ENCODE peak calls at places on chromosome 1, in four cellular contexts. One of them, this sample, is unnamed.

GRCh38 chr1:3989465-3989864 is 89.4 kb upstream of the C1orf174 start:
- DNase-seq in right lobe of liver: no peak
- DNase-seq in Karpas-422: no peak
- DNase-seq in CD8-positive, alpha-beta T cell: no peak
- DNase-seq in this sample: no peak

GRCh38 chr1:230066466-230067404 is at the start of gene GALNT2:
- DNase-seq in right lobe of liver: peak; percentile 96
- DNase-seq in Karpas-422: peak; percentile 95
- DNase-seq in CD8-positive, alpha-beta T cell: peak; percentile 94
- DNase-seq in this sample: peak; percentile 96

GRCh38 chr1:109528296-109528695 is 11.4 kb upstream of the GPR61 start:
- DNase-seq in CD8-positive, alpha-beta T cell: no peak
- DNase-seq in Karpas-422: no peak
- DNase-seq in right lobe of liver: no peak
- DNase-seq in this sample: no peak

GRCh38 chr1:202179828-202180750 is 13.5 kb upstream of the LGR6 start:
- DNase-seq in CD8-positive, alpha-beta T cell: no peak
- DNase-seq in Karpas-422: no peak
- DNase-seq in right lobe of liver: no peak
- DNase-seq in this sample: no peak

GRCh38 chr1:7127322-7128050 is 342.2 kb downstream of the CAMTA1 start:
- DNase-seq in right lobe of liver: no peak
- DNase-seq in Karpas-422: no peak
- DNase-seq in CD8-positive, alpha-beta T cell: no peak
- DNase-seq in this sample: no peak

GRCh38 chr1:248926401-248927182 is 20.6 kb downstream of the PGBD2 start:
- DNase-seq in Karpas-422: no peak
- DNase-seq in right lobe of liver: no peak
- DNase-seq in CD8-positive, alpha-beta T cell: no peak
- DNase-seq in this sample: no peak

GRCh38 chr1:70072239-70072751 is 133.1 kb downstream of the LRRC40 start:
- DNase-seq in right lobe of liver: no peak
- DNase-seq in CD8-positive, alpha-beta T cell: no peak
- DNase-seq in Karpas-422: no peak
- DNase-seq in this sample: no peak

GRCh38 chr1:188386161-188386560 is 1557.4 kb downstream of the PLA2G4A start:
- DNase-seq in Karpas-422: no peak
- DNase-seq in CD8-positive, alpha-beta T cell: no peak
- DNase-seq in right lobe of liver: no peak
- DNase-seq in this sample: no peak

GRCh38 chr1:111733183-111733995 is 5.8 kb downstream of the INKA2 start:
- DNase-seq in Karpas-422: no peak
- DNase-seq in CD8-positive, alpha-beta T cell: peak; percentile 42
- DNase-seq in right lobe of liver: no peak
- DNase-seq in this sample: peak; percentile 73

GRCh38 chr1:25442178-25442577 is 11.5 kb downstream of the MACO1 start:
- DNase-seq in Karpas-422: no peak
- DNase-seq in CD8-positive, alpha-beta T cell: no peak
- DNase-seq in right lobe of liver: no peak
- DNase-seq in this sample: no peak

GRCh38 chr1:243263824-243264223 is 8.0 kb downstream of the SDCCAG8 start:
- DNase-seq in right lobe of liver: no peak
- DNase-seq in Karpas-422: no peak
- DNase-seq in CD8-positive, alpha-beta T cell: no peak
- DNase-seq in this sample: no peak

GRCh38 chr1:61085191-61086086 is 3.1 kb downstream of the NFIA start:
- DNase-seq in CD8-positive, alpha-beta T cell: no peak
- DNase-seq in right lobe of liver: no peak
- DNase-seq in Karpas-422: no peak
- DNase-seq in this sample: no peak

GRCh38 chr1:55420866-55421265 is 205.7 kb upstream of the USP24 start:
- DNase-seq in Karpas-422: no peak
- DNase-seq in right lobe of liver: no peak
- DNase-seq in CD8-positive, alpha-beta T cell: no peak
- DNase-seq in this sample: no peak

GRCh38 chr1:102970496-102971078 is 137.7 kb downstream of the COL11A1 start:
- DNase-seq in Karpas-422: peak; percentile 85
- DNase-seq in CD8-positive, alpha-beta T cell: no peak
- DNase-seq in right lobe of liver: no peak
- DNase-seq in this sample: no peak

DNA sequence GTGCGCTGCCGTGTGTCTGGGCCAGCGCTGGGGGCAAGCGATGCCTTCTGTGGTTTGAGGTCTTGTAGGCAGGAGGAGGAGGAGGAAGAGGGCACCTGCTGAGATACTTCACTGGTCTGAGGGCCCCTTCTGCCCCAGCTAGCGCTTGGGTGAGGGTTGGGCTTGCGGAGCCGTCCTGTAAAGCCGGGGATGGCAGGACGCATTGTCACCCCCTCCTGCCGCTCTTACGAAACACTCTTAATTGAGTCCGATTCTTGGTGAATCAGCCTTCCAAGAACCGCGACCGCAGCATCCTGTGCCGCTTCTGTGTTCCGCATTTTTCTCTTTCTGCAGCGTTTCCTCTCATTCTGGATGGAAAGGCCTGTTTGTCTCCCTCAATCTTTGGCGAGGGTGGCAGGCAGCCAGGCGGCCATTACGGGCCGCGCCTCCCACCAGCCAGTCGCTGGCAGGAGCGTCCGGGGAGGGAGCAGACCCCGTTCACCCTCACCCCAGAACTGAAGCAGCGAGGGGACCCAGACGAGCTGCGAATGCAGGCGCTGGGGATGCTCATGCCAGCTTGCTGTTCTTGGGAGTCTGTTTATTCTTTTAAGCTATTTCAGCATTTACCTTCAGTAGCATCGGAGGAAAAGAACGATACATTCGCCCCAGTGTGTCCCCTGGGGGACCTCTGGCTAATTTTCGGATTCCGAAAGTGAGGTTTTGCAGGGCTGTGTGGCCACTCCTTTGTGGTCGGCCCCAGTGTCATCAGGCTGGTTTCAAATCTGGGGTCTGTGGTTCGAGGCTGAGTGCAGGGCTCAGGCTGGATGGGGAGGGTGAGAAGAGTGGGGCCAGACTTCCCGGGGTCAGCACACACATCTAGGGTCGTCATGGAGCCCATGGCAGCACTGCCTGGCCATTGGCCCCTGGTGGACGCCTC is 62.7 kb downstream of the SKI start:
- DNase-seq in Karpas-422: peak; percentile 83
- DNase-seq in CD8-positive, alpha-beta T cell: peak; percentile 77
- DNase-seq in right lobe of liver: peak; percentile 78
- DNase-seq in this sample: peak; percentile 95
- H3K4me3 ChIP-seq in Karpas-422: no peak overlapping the region
- H3K4me3 ChIP-seq in CD8-positive, alpha-beta T cell: peak overlapping the region; percentile 54
- H3K4me3 ChIP-seq in right lobe of liver: no peak overlapping the region
- H3K4me3 ChIP-seq in this sample: no peak overlapping the region

GRCh38 chr1:36367798-36368197 is 17.9 kb downstream of the STK40 start:
- DNase-seq in CD8-positive, alpha-beta T cell: no peak
- DNase-seq in right lobe of liver: no peak
- DNase-seq in Karpas-422: no peak
- DNase-seq in this sample: no peak

GRCh38 chr1:36365310-36365895 is 20.3 kb downstream of the STK40 start:
- DNase-seq in Karpas-422: no peak
- DNase-seq in right lobe of liver: no peak
- DNase-seq in CD8-positive, alpha-beta T cell: no peak
- DNase-seq in this sample: no peak

GRCh38 chr1:36369061-36369470 is 16.7 kb downstream of the STK40 start:
- DNase-seq in right lobe of liver: no peak
- DNase-seq in CD8-positive, alpha-beta T cell: peak; percentile 91
- DNase-seq in Karpas-422: peak; percentile 92
- DNase-seq in this sample: peak; percentile 75

GRCh38 chr1:36367067-36367466 is 18.7 kb downstream of the STK40 start:
- DNase-seq in right lobe of liver: no peak
- DNase-seq in CD8-positive, alpha-beta T cell: peak; percentile 70
- DNase-seq in Karpas-422: no peak
- DNase-seq in this sample: no peak

GRCh38 chr1:36366091-36366661 is 19.5 kb downstream of the STK40 start:
- DNase-seq in CD8-positive, alpha-beta T cell: peak; percentile 75
- DNase-seq in Karpas-422: no peak
- DNase-seq in right lobe of liver: no peak
- DNase-seq in this sample: no peak
- H3K4me1 ChIP-seq in CD8-positive, alpha-beta T cell: peaks cover 42% of the 10 kb centered on the region
- H3K4me1 ChIP-seq in Karpas-422: peaks cover 8% of the 10 kb centered on the region
- H3K4me1 ChIP-seq in right lobe of liver: peaks cover 7% of the 10 kb centered on the region
- H3K4me1 ChIP-seq in this sample: no peaks in the 10 kb centered on the region

DNA sequence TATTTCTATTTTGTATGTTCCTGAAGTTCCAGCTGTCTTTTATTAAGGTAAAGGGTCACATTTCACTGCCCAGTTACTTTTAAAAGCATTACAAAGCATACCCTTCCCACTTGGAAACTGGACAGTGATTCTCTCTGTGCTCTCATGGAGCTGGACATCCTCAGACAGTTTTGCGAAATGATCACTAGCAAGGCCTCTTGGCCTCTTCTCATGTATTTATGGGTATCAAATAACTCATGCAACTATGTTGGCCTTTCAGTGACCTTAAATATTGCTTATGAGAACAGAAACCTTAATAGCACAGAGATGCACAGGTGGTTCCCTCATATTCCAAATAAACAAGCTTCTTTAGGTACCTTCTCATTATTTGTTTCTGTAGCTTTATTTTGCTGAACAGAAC is 7.9 kb upstream of the AMPD1 start:
- DNase-seq in right lobe of liver: no peak
- DNase-seq in CD8-positive, alpha-beta T cell: no peak
- DNase-seq in Karpas-422: no peak
- DNase-seq in this sample: no peak
- H3K4me3 ChIP-seq in right lobe of liver: no peak overlapping the region
- H3K4me3 ChIP-seq in CD8-positive, alpha-beta T cell: no peak overlapping the region
- H3K4me3 ChIP-seq in Karpas-422: no peak overlapping the region
- H3K4me3 ChIP-seq in this sample: no peak overlapping the region

GRCh38 chr1:33332881-33333280 is 12.0 kb upstream of the A3GALT2 start:
- DNase-seq in right lobe of liver: no peak
- DNase-seq in Karpas-422: no peak
- DNase-seq in CD8-positive, alpha-beta T cell: no peak
- DNase-seq in this sample: no peak
- H3K4me1 ChIP-seq in right lobe of liver: peaks cover 69% of the 10 kb centered on the region
- H3K4me1 ChIP-seq in Karpas-422: no peaks in the 10 kb centered on the region
- H3K4me1 ChIP-seq in CD8-positive, alpha-beta T cell: no peaks in the 10 kb centered on the region
- H3K4me1 ChIP-seq in this sample: no peaks in the 10 kb centered on the region

GRCh38 chr1:52424757-52425265 is 20.4 kb downstream of the PRPF38A start:
- DNase-seq in Karpas-422: no peak
- DNase-seq in CD8-positive, alpha-beta T cell: no peak
- DNase-seq in right lobe of liver: no peak
- DNase-seq in this sample: no peak
- H3K4me3 ChIP-seq in Karpas-422: no peak overlapping the region
- H3K4me3 ChIP-seq in CD8-positive, alpha-beta T cell: no peak overlapping the region
- H3K4me3 ChIP-seq in right lobe of liver: no peak overlapping the region
- H3K4me3 ChIP-seq in this sample: no peak overlapping the region

This sample was measured in aorta.